ENCODE peak calls at places on chromosomes 6 and 20, in four cellular contexts. One of them, this sample, is unnamed.

GRCh38 chr6:21800948-21801438 is 207.4 kb downstream of the SOX4 start:
- DNase-seq in PC-9: peak
- DNase-seq in mammary epithelial cell: no peak
- DNase-seq in transverse colon: no peak
- DNase-seq in this sample: no peak

GRCh38 chr20:1826046-1826445 is 69.2 kb upstream of the SIRPA start:
- DNase-seq in PC-9: no peak
- DNase-seq in transverse colon: no peak
- DNase-seq in mammary epithelial cell: peak
- DNase-seq in this sample: no peak

GRCh38 chr6:7085911-7086310 is 21.9 kb upstream of the RREB1 start:
- DNase-seq in transverse colon: peak
- DNase-seq in PC-9: no peak
- DNase-seq in mammary epithelial cell: no peak
- DNase-seq in this sample: peak

GRCh38 chr6:33314943-33315752 is 1.3 kb upstream of the TAPBP start:
- DNase-seq in PC-9: peak
- DNase-seq in mammary epithelial cell: peak
- DNase-seq in transverse colon: peak
- DNase-seq in this sample: no peak

GRCh38 chr6:82006027-82006738 is 241.4 kb downstream of the IBTK start:
- DNase-seq in mammary epithelial cell: peak
- DNase-seq in transverse colon: peak
- DNase-seq in PC-9: no peak
- DNase-seq in this sample: peak

GRCh38 chr6:40722553-40723258 is 135.5 kb upstream of the LRFN2 start:
- DNase-seq in PC-9: no peak
- DNase-seq in mammary epithelial cell: no peak
- DNase-seq in transverse colon: no peak
- DNase-seq in this sample: no peak

GRCh38 chr20:31674895-31675827 is 37.4 kb downstream of the COX4I2 start:
- DNase-seq in mammary epithelial cell: peak
- DNase-seq in transverse colon: peak
- DNase-seq in PC-9: peak
- DNase-seq in this sample: no peak

GRCh38 chr6:29965873-29966601 is 23.7 kb downstream of the HLA-A start:
- DNase-seq in mammary epithelial cell: peak
- DNase-seq in transverse colon: peak
- DNase-seq in PC-9: peak
- DNase-seq in this sample: no peak

GRCh38 chr20:25424536-25424935 is 17.1 kb downstream of the GINS1 start:
- DNase-seq in mammary epithelial cell: no peak
- DNase-seq in transverse colon: no peak
- DNase-seq in PC-9: no peak
- DNase-seq in this sample: no peak

GRCh38 chr6:154604120-154604519 is 93.6 kb upstream of the CNKSR3 start:
- DNase-seq in mammary epithelial cell: no peak
- DNase-seq in PC-9: no peak
- DNase-seq in transverse colon: no peak
- DNase-seq in this sample: no peak

GRCh38 chr20:51525241-51526104 is 17.0 kb downstream of the NFATC2 start:
- DNase-seq in PC-9: no peak
- DNase-seq in transverse colon: peak
- DNase-seq in mammary epithelial cell: no peak
- DNase-seq in this sample: no peak

GRCh38 chr6:150865043-150865405 is 478 bp upstream of the MTHFD1L start:
- DNase-seq in PC-9: no peak
- DNase-seq in transverse colon: no peak
- DNase-seq in mammary epithelial cell: no peak
- DNase-seq in this sample: no peak

GRCh38 chr6:142693446-142693845 is 251.5 kb downstream of the HIVEP2 start:
- DNase-seq in transverse colon: no peak
- DNase-seq in PC-9: no peak
- DNase-seq in mammary epithelial cell: peak
- DNase-seq in this sample: no peak

GRCh38 chr6:43246301-43247114 is 3.2 kb downstream of the TTBK1 start:
- DNase-seq in PC-9: peak
- DNase-seq in mammary epithelial cell: no peak
- DNase-seq in transverse colon: peak
- DNase-seq in this sample: no peak

GRCh38 chr6:124993327-124993726 is 31.1 kb downstream of the RNF217 start:
- DNase-seq in mammary epithelial cell: no peak
- DNase-seq in PC-9: no peak
- DNase-seq in transverse colon: no peak
- DNase-seq in this sample: no peak

GRCh38 chr6:43009124-43009523 is 4.6 kb downstream of the MEA1 start:
- DNase-seq in PC-9: peak
- DNase-seq in mammary epithelial cell: no peak
- DNase-seq in transverse colon: no peak
- DNase-seq in this sample: peak

GRCh38 chr20:16666272-16666671 is 63.6 kb upstream of the SNRPB2 start:
- DNase-seq in PC-9: no peak
- DNase-seq in transverse colon: no peak
- DNase-seq in mammary epithelial cell: no peak
- DNase-seq in this sample: no peak

GRCh38 chr6:135520781-135521180 is 23.2 kb upstream of the AHI1 start:
- DNase-seq in PC-9: no peak
- DNase-seq in mammary epithelial cell: no peak
- DNase-seq in transverse colon: no peak
- DNase-seq in this sample: no peak

GRCh38 chr6:28125396-28125795 is 987 bp downstream of the ZSCAN16 start:
- DNase-seq in transverse colon: no peak
- DNase-seq in mammary epithelial cell: no peak
- DNase-seq in PC-9: no peak
- DNase-seq in this sample: no peak

GRCh38 chr6:76593668-76594067 is 521.2 kb upstream of the IMPG1 start:
- DNase-seq in PC-9: no peak
- DNase-seq in mammary epithelial cell: no peak
- DNase-seq in transverse colon: no peak
- DNase-seq in this sample: no peak

GRCh38 chr6:80440496-80441160 is 334.2 kb downstream of the BCKDHB start:
- DNase-seq in transverse colon: peak
- DNase-seq in mammary epithelial cell: no peak
- DNase-seq in PC-9: no peak
- DNase-seq in this sample: no peak

GRCh38 chr20:48326868-48327267 is 500.9 kb downstream of the PREX1 start:
- DNase-seq in PC-9: no peak
- DNase-seq in transverse colon: no peak
- DNase-seq in mammary epithelial cell: no peak
- DNase-seq in this sample: peak

GRCh38 chr6:44062771-44063560 is 64.3 kb downstream of the MRPL14 start:
- DNase-seq in PC-9: no peak
- DNase-seq in mammary epithelial cell: peak
- DNase-seq in transverse colon: no peak
- DNase-seq in this sample: peak

GRCh38 chr6:170080169-170080827 is 210.6 kb downstream of the DLL1 start:
- DNase-seq in mammary epithelial cell: no peak
- DNase-seq in transverse colon: peak
- DNase-seq in PC-9: no peak
- DNase-seq in this sample: no peak

GRCh38 chr20:43809206-43809819 is 82.5 kb upstream of the GTSF1L start:
- DNase-seq in transverse colon: no peak
- DNase-seq in mammary epithelial cell: no peak
- DNase-seq in PC-9: no peak
- DNase-seq in this sample: no peak

GRCh38 chr6:90712165-90712564 is 125.3 kb upstream of the MAP3K7 start:
- DNase-seq in transverse colon: no peak
- DNase-seq in PC-9: no peak
- DNase-seq in mammary epithelial cell: no peak
- DNase-seq in this sample: no peak

GRCh38 chr6:129138739-129139405 is 255.9 kb downstream of the LAMA2 start:
- DNase-seq in PC-9: no peak
- DNase-seq in mammary epithelial cell: no peak
- DNase-seq in transverse colon: no peak
- DNase-seq in this sample: no peak

GRCh38 chr6:30491963-30492616 is 2.8 kb downstream of the HLA-E start:
- DNase-seq in transverse colon: no peak
- DNase-seq in mammary epithelial cell: no peak
- DNase-seq in PC-9: no peak
- DNase-seq in this sample: no peak

GRCh38 chr20:62391165-62392076 is 4.5 kb downstream of the RPS21 start:
- DNase-seq in transverse colon: no peak
- DNase-seq in PC-9: no peak
- DNase-seq in mammary epithelial cell: no peak
- DNase-seq in this sample: no peak

GRCh38 chr20:62274332-62275262 is 28.2 kb upstream of the ADRM1 start:
- DNase-seq in transverse colon: no peak
- DNase-seq in PC-9: no peak
- DNase-seq in mammary epithelial cell: no peak
- DNase-seq in this sample: no peak

GRCh38 chr6:19086480-19086879 is 699.3 kb downstream of the RNF144B start:
- DNase-seq in PC-9: no peak
- DNase-seq in transverse colon: no peak
- DNase-seq in mammary epithelial cell: no peak
- DNase-seq in this sample: no peak

GRCh38 chr20:46070215-46070910 is 19.4 kb downstream of the NCOA5 start:
- DNase-seq in mammary epithelial cell: no peak
- DNase-seq in PC-9: no peak
- DNase-seq in transverse colon: no peak
- DNase-seq in this sample: no peak

GRCh38 chr6:153126218-153126617 is 4.9 kb downstream of the RGS17 start:
- DNase-seq in mammary epithelial cell: no peak
- DNase-seq in transverse colon: no peak
- DNase-seq in PC-9: no peak
- DNase-seq in this sample: no peak

GRCh38 chr6:153135681-153136080 is 4.6 kb upstream of the RGS17 start:
- DNase-seq in PC-9: no peak
- DNase-seq in transverse colon: no peak
- DNase-seq in mammary epithelial cell: no peak
- DNase-seq in this sample: no peak

GRCh38 chr6:153131037-153131981 is at the start of gene RGS17:
- DNase-seq in transverse colon: peak
- DNase-seq in PC-9: peak
- DNase-seq in mammary epithelial cell: peak
- DNase-seq in this sample: peak

GRCh38 chr6:153129873-153130514 is 1.1 kb downstream of the RGS17 start:
- DNase-seq in PC-9: peak
- DNase-seq in mammary epithelial cell: peak
- DNase-seq in transverse colon: no peak
- DNase-seq in this sample: peak

DNA sequence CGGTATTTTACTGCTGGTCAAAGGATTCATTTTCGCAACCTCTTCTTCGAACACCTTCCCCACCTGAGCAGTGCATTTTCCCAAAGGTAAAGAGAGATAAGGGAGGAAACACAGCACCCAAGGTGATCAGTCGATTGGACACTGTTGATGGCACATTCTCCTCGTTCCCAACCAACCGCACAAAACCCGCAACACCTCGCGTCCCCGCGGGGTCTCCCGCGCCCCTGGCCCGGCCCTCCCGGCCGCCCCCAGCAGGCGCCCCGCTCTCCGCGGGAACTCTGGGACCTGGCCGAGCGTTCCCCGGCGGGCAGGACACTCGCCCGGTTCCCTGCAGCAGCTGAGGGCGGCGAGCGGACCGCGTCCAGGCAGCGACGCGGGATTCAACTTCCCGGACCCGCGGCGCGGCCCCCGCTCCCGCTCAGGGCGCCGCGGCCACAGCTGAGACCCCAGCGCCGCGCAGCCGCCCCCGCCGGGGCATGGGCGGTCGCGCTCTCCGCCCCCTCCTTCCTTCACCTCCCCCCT is 506 bp downstream of the RGS17 start:
- DNase-seq in mammary epithelial cell: peak
- DNase-seq in PC-9: no peak
- DNase-seq in transverse colon: no peak
- DNase-seq in this sample: peak
- H3K4me3 ChIP-seq in mammary epithelial cell: peak
- H3K4me3 ChIP-seq in PC-9: peak
- H3K4me3 ChIP-seq in transverse colon: peak
- H3K4me3 ChIP-seq in this sample: peak

DNA sequence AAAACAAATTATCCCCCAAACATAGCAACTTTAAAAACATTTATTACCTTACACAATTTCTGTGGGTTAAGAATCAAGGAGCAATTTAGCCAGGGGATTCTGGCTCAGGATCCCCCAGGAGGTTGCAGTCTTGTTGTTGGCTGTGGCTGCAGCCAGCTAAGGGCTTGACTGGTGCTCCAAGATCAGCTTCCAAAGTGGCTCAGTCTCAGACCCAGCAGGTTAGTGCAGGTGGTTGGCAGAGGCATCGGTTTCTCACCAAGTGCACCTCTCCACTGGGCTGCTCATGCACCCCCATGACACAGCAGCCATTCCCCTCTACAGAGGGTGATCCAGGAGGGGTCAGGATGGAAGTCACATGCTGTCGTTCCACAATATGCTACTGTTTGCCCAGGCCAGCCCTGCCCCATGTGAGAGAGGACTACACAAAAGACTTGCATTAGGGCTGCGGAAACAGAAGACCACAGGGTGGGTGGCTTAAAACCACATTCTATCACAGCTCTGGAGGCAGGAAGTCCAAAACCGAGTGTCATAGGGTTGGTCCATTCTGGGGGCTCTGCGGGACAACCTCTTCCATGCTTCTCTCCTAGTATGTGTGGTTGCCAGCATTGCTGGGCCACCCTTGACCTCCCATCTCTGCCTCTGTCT is 125.8 kb downstream of the C6orf118 start:
- DNase-seq in transverse colon: no peak
- DNase-seq in PC-9: no peak
- DNase-seq in mammary epithelial cell: no peak
- DNase-seq in this sample: no peak
- H3K4me3 ChIP-seq in transverse colon: no peak
- H3K4me3 ChIP-seq in PC-9: no peak
- H3K4me3 ChIP-seq in mammary epithelial cell: no peak
- H3K4me3 ChIP-seq in this sample: no peak

DNA sequence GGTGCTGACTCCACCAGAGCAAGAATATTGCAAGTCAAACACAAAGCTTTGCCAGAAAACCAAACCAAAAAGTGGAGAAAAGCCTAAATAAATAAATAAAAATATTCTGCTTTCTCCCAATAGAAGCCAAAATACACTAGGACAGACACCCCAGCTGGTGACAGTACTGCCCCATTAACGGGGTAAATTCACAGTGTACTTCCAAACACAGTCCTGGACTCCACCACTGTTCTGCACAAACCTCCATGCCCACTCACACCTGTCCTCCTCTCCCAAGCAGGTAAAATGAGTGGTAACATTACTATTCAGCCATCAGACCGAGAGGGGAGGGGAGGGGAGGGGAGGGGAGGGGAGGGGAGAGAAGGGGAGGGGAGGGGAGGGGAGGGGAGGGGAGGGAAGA is 70.7 kb downstream of the RALGAPA2 start:
- DNase-seq in PC-9: no peak
- DNase-seq in transverse colon: no peak
- DNase-seq in mammary epithelial cell: no peak
- DNase-seq in this sample: no peak
- H3K4me3 ChIP-seq in PC-9: no peak
- H3K4me3 ChIP-seq in transverse colon: no peak
- H3K4me3 ChIP-seq in mammary epithelial cell: no peak
- H3K4me3 ChIP-seq in this sample: no peak

GRCh38 chr20:49568491-49569151 is 684 bp upstream of the PTGIS start:
- DNase-seq in mammary epithelial cell: no peak
- DNase-seq in transverse colon: no peak
- DNase-seq in PC-9: no peak
- DNase-seq in this sample: no peak
- H3K4me3 ChIP-seq in mammary epithelial cell: no peak
- H3K4me3 ChIP-seq in transverse colon: no peak
- H3K4me3 ChIP-seq in PC-9: no peak
- H3K4me3 ChIP-seq in this sample: no peak